ENCODE peak calls at places on chromosomes 4 and X, in six cellular contexts. N, U, B, X, E and R are unnamed samples.

GRCh38 chr4:56637791-56638190 is 43.3 kb downstream of the HOPX start:
- DNase-seq in N (no peak), U (no peak), B (no peak), X (no peak), E (no peak), R (no peak)

GRCh38 chr4:42786350-42787070 is 106.0 kb upstream of the GRXCR1 start:
- DNase-seq in N (peak), U (no peak), B (no peak), X (no peak), E (peak), R (no peak)

GRCh38 chr4:139916041-139916440 is 237.9 kb downstream of the MAML3 start:
- DNase-seq in N (no peak), U (peak), B (no peak), X (no peak), E (no peak), R (no peak)

GRCh38 chrX:140432328-140433025 is 72.4 kb downstream of the SOX3 start:
- DNase-seq in N (no peak), U (peak), B (no peak), X (no peak), E (no peak), R (no peak)

GRCh38 chrX:13863326-13863725 is 46.4 kb upstream of the GPM6B start:
- DNase-seq in N (no peak), U (no peak), B (no peak), X (no peak), E (no peak), R (no peak)

GRCh38 chr4:25029479-25030282 is 1.1 kb downstream of the LGI2 start:
- DNase-seq in N (no peak), U (no peak), B (no peak), X (no peak), E (no peak), R (no peak)

GRCh38 chr4:123785515-123785914 is 388.9 kb downstream of the SPRY1 start:
- DNase-seq in N (no peak), U (peak), B (no peak), X (no peak), E (peak), R (no peak)

GRCh38 chrX:19728083-19728648 is 159.2 kb downstream of the SH3KBP1 start:
- DNase-seq in N (no peak), U (no peak), B (no peak), X (no peak), E (no peak), R (no peak)

GRCh38 chr4:54232151-54232688 is 3.1 kb downstream of the PDGFRA start:
- DNase-seq in N (peak), U (peak), B (no peak), X (no peak), E (peak), R (no peak)

GRCh38 chr4:17688011-17688441 is 73.6 kb downstream of the MED28 start:
- DNase-seq in N (no peak), U (no peak), B (no peak), X (no peak), E (peak), R (no peak)

GRCh38 chr4:172776203-172776896 is 392.3 kb upstream of the GALNT7 start:
- DNase-seq in N (no peak), U (peak), B (no peak), X (no peak), E (no peak), R (no peak)

GRCh38 chrX:87878926-87879325 is 361.3 kb downstream of the KLHL4 start:
- DNase-seq in N (no peak), U (no peak), B (no peak), X (no peak), E (no peak), R (no peak)

GRCh38 chr4:127856485-127857447 is 23.9 kb upstream of the PLK4 start:
- DNase-seq in N (no peak), U (peak), B (no peak), X (no peak), E (no peak), R (no peak)

GRCh38 chr4:165583341-165583740 is 204.5 kb downstream of the CPE start:
- DNase-seq in N (no peak), U (no peak), B (no peak), X (no peak), E (no peak), R (no peak)

GRCh38 chrX:1181131-1181530 is 31.3 kb downstream of the CRLF2 start:
- DNase-seq in N (no peak), U (no peak), B (no peak), X (no peak), E (no peak), R (no peak)

GRCh38 chr4:122636697-122637096 is 15.8 kb upstream of the IL21 start:
- DNase-seq in N (no peak), U (no peak), B (no peak), X (no peak), E (no peak), R (no peak)

GRCh38 chr4:103429283-103429682 is 231.1 kb upstream of the CENPE start:
- DNase-seq in N (peak), U (no peak), B (no peak), X (no peak), E (peak), R (no peak)

GRCh38 chr4:1041147-1041935 is 29.9 kb downstream of the FGFRL1 start:
- DNase-seq in N (no peak), U (peak), B (no peak), X (no peak), E (peak), R (no peak)

GRCh38 chr4:6902318-6903042 is 7.1 kb upstream of the TBC1D14 start:
- DNase-seq in N (peak), U (no peak), B (no peak), X (no peak), E (no peak), R (no peak)

GRCh38 chr4:54093609-54094240 is 6.2 kb upstream of the GSX2 start:
- DNase-seq in N (no peak), U (no peak), B (no peak), X (no peak), E (peak), R (no peak)

GRCh38 chrX:150429577-150429976 is 66.5 kb downstream of the MAMLD1 start:
- DNase-seq in N (no peak), U (peak), B (no peak), X (no peak), E (no peak), R (no peak)

GRCh38 chr4:35793045-35793722 is 451.1 kb downstream of the ARAP2 start:
- DNase-seq in N (no peak), U (no peak), B (no peak), X (no peak), E (no peak), R (no peak)

GRCh38 chrX:17547658-17548057 is 172.7 kb downstream of the NHS start:
- DNase-seq in N (peak), U (peak), B (no peak), X (no peak), E (no peak), R (no peak)

GRCh38 chr4:23374280-23374679 is 515.6 kb downstream of the PPARGC1A start:
- DNase-seq in N (no peak), U (no peak), B (no peak), X (no peak), E (no peak), R (no peak)

GRCh38 chrX:24858004-24858746 is 157.6 kb downstream of the ARX start:
- DNase-seq in N (no peak), U (peak), B (no peak), X (no peak), E (no peak), R (no peak)

GRCh38 chr4:72893354-72894066 is 176.0 kb downstream of the COX18 start:
- DNase-seq in N (no peak), U (peak), B (no peak), X (no peak), E (no peak), R (no peak)

GRCh38 chr4:114615435-114615834 is 16.8 kb downstream of the UGT8 start:
- DNase-seq in N (no peak), U (no peak), B (no peak), X (no peak), E (no peak), R (no peak)

GRCh38 chr4:38800366-38800765 is 4.2 kb downstream of the TLR1 start:
- DNase-seq in N (no peak), U (no peak), B (no peak), X (no peak), E (no peak), R (no peak)

GRCh38 chrX:1386338-1387127 is 5.4 kb downstream of the SLC25A6 start:
- DNase-seq in N (no peak), U (no peak), B (no peak), X (no peak), E (no peak), R (no peak)

GRCh38 chrX:28802625-28803024 is 215.4 kb downstream of the IL1RAPL1 start:
- DNase-seq in N (no peak), U (no peak), B (no peak), X (no peak), E (no peak), R (no peak)

GRCh38 chr4:39157520-39157919 is 24.8 kb upstream of the WDR19 start:
- DNase-seq in N (no peak), U (no peak), B (no peak), X (no peak), E (no peak), R (no peak)

GRCh38 chr4:185567828-185568442 is 32.6 kb upstream of the PDLIM3 start:
- DNase-seq in N (no peak), U (no peak), B (no peak), X (no peak), E (no peak), R (peak)

GRCh38 chrX:77572322-77572721 is 125.1 kb downstream of the FGF16 start:
- DNase-seq in N (no peak), U (no peak), B (no peak), X (no peak), E (no peak), R (no peak)

GRCh38 chr4:8297691-8298485 is 28.3 kb downstream of the HTRA3 start:
- DNase-seq in N (no peak), U (peak), B (no peak), X (no peak), E (no peak), R (no peak)

GRCh38 chrX:23898412-23898959 is 9.3 kb downstream of the APOO start:
- DNase-seq in N (no peak), U (peak), B (no peak), X (no peak), E (no peak), R (no peak)

DNA sequence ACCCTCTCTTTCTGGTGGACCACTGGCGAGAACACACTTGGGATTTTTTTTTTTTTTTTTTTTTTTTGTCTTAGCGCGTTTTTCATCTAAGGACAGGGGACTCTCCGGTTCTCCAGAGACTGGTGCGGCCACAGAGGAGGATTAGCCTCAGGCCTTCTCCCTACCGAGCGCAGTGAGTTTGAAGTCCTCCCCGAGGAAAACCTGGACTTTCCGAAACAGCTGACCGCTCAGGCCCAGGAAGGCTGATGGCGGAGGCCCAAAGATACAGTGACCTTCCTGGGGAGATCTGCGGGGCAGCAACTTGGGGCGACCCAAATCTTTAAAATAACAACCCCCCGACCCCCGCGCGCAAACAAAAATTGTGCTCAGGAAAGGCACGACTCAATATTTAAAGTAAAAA is 9.2 kb downstream of the NKX3-2 start:
- DNase-seq in N (no peak), U (no peak), B (no peak), X (no peak), E (peak), R (no peak)
- TF ChIP-seq CTCF in N (no peak), U (no peak), B (no peak), X (no peak), E (no peak), R (no peak)

GRCh38 chrX:45750639-45751038 is 550.0 kb upstream of the DIPK2B start:
- DNase-seq in N (no peak), U (no peak), B (no peak), X (no peak), E (no peak), R (no peak)

GRCh38 chrX:45751156-45751555 is 550.5 kb upstream of the DIPK2B start:
- DNase-seq in N (no peak), U (peak), B (no peak), X (no peak), E (no peak), R (no peak)

GRCh38 chrX:45747905-45748304 is 547.2 kb upstream of the DIPK2B start:
- DNase-seq in N (no peak), U (no peak), B (no peak), X (no peak), E (no peak), R (no peak)

GRCh38 chrX:45748443-45748842 is 547.8 kb upstream of the DIPK2B start:
- DNase-seq in N (no peak), U (no peak), B (no peak), X (no peak), E (no peak), R (no peak)

DNA sequence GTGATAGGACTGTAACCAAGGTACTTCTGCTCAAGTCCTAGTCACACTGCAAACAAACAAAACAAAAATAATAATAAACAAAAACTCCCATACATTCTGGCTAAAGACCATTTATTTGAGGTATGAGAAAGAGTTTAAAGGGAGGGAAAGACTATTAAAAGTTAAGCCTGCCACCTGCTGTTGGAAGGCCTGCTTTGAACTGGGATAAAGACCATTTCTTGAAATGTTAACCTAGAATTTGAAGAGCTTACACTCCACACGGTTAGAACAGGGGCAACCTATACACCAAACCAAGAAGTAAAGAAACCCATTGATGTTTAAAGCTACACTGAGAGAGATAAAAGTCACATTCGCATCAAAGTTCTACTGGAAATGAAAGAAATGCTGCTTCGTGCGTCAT is 548.7 kb upstream of the DIPK2B start:
- DNase-seq in N (no peak), U (peak), B (no peak), X (no peak), E (no peak), R (no peak)
- TF ChIP-seq CTCF in N (peak), U (peak), B (peak), X (no peak), E (no peak), R (no peak)

GRCh38 chrX:70960728-70961127 is 29.8 kb upstream of the SLC7A3 start:
- DNase-seq in N (no peak), U (peak), B (no peak), X (no peak), E (peak), R (no peak)
- TF ChIP-seq CTCF in N (no peak), U (no peak), B (peak), X (no peak), E (peak), R (peak)

DNA sequence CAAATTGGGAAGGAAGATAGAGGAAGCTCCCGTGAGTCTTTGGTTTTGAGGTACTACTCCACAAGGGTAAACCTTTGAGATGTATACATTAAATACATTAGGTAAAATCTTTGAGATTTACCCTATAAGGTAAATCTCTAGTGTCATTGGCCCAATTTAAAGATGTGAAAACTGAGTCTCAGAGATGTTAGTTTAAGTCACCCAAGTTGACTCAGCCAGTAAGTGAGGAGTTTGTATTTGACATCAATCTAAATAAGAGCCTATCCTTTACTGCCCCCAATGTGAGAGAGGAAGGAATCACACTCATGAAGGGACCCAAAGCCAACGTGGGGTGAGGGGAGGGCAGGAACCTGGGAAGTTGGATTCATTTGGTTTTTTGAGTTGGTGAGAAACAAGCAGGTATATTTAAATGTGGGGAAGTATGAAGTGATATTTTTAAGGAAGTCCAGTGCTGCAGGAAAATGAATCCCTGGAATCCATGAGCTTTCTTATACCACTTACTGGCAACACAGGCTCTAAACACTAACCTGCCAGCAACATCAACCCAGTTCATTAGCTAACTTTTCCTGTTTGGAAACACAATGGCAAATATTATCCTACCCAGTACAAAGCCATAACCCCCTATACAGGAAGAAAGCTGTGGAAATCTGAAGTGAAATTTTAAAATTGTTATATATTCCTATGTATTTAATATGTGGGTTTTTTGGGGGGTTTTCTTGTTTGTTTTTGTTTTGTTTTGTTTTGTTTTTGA is 55.3 kb downstream of the PALLD start:
- DNase-seq in N (no peak), U (peak), B (no peak), X (no peak), E (peak), R (no peak)
- TF ChIP-seq CTCF in N (no peak), U (no peak), B (peak), X (no peak), E (peak), R (no peak)

DNA sequence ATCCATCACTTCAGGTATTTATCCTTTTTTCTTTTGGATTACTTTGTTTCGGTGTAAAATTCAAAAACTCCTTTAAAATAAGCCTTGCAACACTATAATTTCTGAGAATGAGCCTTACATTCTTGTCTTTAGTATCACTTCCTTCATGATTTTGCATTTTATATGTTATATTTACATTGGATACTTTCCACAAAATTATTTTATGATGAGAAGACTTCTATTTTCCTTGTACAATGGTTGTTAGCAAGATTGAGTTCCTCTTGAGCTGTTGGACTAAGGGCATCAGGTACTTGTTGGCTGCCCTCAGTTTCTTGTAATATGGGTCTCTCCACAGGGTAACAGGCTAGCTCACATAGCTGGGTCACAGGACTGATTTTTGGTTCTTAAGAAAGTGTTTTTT is 22.7 kb upstream of the HPGDS start:
- DNase-seq in N (no peak), U (peak), B (no peak), X (no peak), E (no peak), R (no peak)
- TF ChIP-seq CTCF in N (no peak), U (no peak), B (no peak), X (no peak), E (no peak), R (no peak)

GRCh38 chrX:51395807-51396728 is 63.4 kb downstream of the NUDT10 start:
- DNase-seq in N (peak), U (no peak), B (no peak), X (peak), E (no peak), R (no peak)
- TF ChIP-seq CTCF in N (peak), U (no peak), B (peak), X (peak), E (peak), R (peak)

DNA sequence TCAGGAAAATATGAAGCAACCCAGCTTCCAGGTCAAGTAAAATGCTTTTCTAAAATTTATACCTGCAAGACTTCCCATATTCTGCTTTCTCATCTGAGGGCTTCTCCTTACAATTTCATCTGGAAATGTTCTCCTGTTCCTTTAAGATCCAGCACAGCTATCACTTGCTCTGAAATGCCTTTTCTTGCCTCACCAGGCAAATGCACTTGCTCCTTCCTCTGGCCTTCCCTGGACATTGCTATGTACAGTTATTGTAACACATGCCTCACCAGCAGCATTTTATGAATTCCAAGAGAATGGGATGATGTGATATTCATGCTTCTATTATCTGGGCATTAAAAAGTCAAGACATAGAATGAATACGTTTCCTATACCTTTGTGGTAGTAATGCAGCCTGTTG is 842.1 kb upstream of the INTU start:
- DNase-seq in N (peak), U (peak), B (no peak), X (no peak), E (no peak), R (no peak)
- TF ChIP-seq CTCF in N (no peak), U (peak), B (no peak), X (no peak), E (no peak), R (no peak)

GRCh38 chr4:162767090-162767489 is 399.6 kb downstream of the NAF1 start:
- DNase-seq in N (no peak), U (no peak), B (no peak), X (no peak), E (no peak), R (no peak)

GRCh38 chr4:162770761-162771490 is 395.8 kb downstream of the NAF1 start:
- DNase-seq in N (no peak), U (no peak), B (no peak), X (no peak), E (no peak), R (no peak)
- TF ChIP-seq CTCF in N (no peak), U (no peak), B (no peak), X (no peak), E (no peak), R (no peak)

GRCh38 chrX:10725071-10725470 is 104.7 kb upstream of the MID1 start:
- DNase-seq in N (no peak), U (no peak), B (no peak), X (no peak), E (peak), R (no peak)
- TF ChIP-seq CTCF in N (peak), U (peak), B (peak), X (no peak), E (peak), R (peak)

DNA sequence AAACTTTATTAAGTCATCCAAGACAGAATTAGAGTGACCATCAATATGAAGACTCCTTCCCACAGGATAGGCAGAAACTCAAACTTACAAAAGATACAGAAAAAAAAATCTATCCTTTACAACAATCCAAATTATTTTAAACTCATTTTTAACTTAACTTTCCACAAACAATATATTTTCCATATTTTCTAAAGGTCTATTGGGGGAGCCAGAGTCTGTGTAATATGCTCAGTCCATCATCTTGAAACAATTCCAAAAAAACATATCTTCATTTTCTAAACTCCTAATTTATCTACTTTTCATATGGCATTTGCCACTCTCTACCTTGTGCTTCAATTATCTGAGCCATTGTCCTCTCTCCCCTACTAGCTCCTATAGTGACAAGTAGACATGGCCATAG is 378.1 kb downstream of the PDGFC start:
- DNase-seq in N (no peak), U (peak), B (no peak), X (no peak), E (no peak), R (no peak)
- TF ChIP-seq CTCF in N (no peak), U (peak), B (no peak), X (no peak), E (no peak), R (no peak)